ENCODE peak calls at places on chromosomes 13 and 19, in six cellular contexts. L, M, G, P, O and Y are unnamed samples.

GRCh38 chr13:52926971-52927370 is 78.5 kb upstream of the PCDH8 start:
- DNase-seq in L (no peak), M (no peak), G (no peak), P (no peak), O (no peak), Y (no peak)

GRCh38 chr13:99303863-99304521 is 3.2 kb downstream of the GPR183 start:
- DNase-seq in L (no peak), M (peak), G (no peak), P (no peak), O (no peak), Y (no peak)

GRCh38 chr19:1871140-1871597 is 7.8 kb upstream of the KLF16 start:
- DNase-seq in L (no peak), M (no peak), G (no peak), P (peak), O (no peak), Y (no peak)

GRCh38 chr13:64505511-64505910 is 2724.6 kb downstream of the PCDH9 start:
- DNase-seq in L (no peak), M (no peak), G (no peak), P (no peak), O (no peak), Y (no peak)

GRCh38 chr13:30453727-30454126 is 12.0 kb downstream of the HMGB1 start:
- DNase-seq in L (no peak), M (peak), G (no peak), P (no peak), O (no peak), Y (no peak)

GRCh38 chr19:55494172-55494761 is 6.0 kb downstream of the SSC5D start:
- DNase-seq in L (no peak), M (peak), G (no peak), P (no peak), O (no peak), Y (peak)

GRCh38 chr13:35157143-35157755 is 215.2 kb downstream of the NBEA start:
- DNase-seq in L (peak), M (peak), G (peak), P (peak), O (peak), Y (no peak)

GRCh38 chr19:44707794-44708193 is 8.8 kb downstream of the CEACAM16 start:
- DNase-seq in L (no peak), M (no peak), G (no peak), P (no peak), O (no peak), Y (no peak)

GRCh38 chr13:99228737-99229691 is 28.4 kb downstream of the UBAC2 start:
- DNase-seq in L (no peak), M (peak), G (no peak), P (peak), O (peak), Y (no peak)

GRCh38 chr13:38538412-38538811 is 148.5 kb upstream of the FREM2 start:
- DNase-seq in L (no peak), M (no peak), G (no peak), P (no peak), O (no peak), Y (no peak)

GRCh38 chr13:19927117-19927734 is 31.3 kb upstream of the ZMYM2 start:
- DNase-seq in L (peak), M (peak), G (peak), P (peak), O (no peak), Y (no peak)

GRCh38 chr13:31965361-31966066 is 66.1 kb upstream of the FRY start:
- DNase-seq in L (no peak), M (no peak), G (peak), P (no peak), O (peak), Y (no peak)

GRCh38 chr19:33383722-33384292 is 10.3 kb downstream of the CEBPG start:
- DNase-seq in L (no peak), M (no peak), G (no peak), P (no peak), O (no peak), Y (no peak)

GRCh38 chr13:83498045-83498444 is 384.2 kb downstream of the SLITRK1 start:
- DNase-seq in L (no peak), M (no peak), G (no peak), P (no peak), O (no peak), Y (no peak)

GRCh38 chr19:18697680-18698079 is 14.2 kb downstream of the CRTC1 start:
- DNase-seq in L (no peak), M (no peak), G (no peak), P (no peak), O (no peak), Y (no peak)

GRCh38 chr19:11578342-11579142 is 1.1 kb upstream of the ACP5 start:
- DNase-seq in L (no peak), M (peak), G (peak), P (peak), O (no peak), Y (peak)

GRCh38 chr13:105343134-105343806 is 1192.2 kb downstream of the EFNB2 start:
- DNase-seq in L (no peak), M (peak), G (peak), P (no peak), O (no peak), Y (no peak)

GRCh38 chr19:8490873-8491272 is 11.6 kb downstream of the PRAM1 start:
- DNase-seq in L (no peak), M (no peak), G (no peak), P (no peak), O (no peak), Y (no peak)

GRCh38 chr19:16338470-16339360 is 14.1 kb downstream of the KLF2 start:
- DNase-seq in L (peak), M (peak), G (peak), P (peak), O (peak), Y (no peak)

GRCh38 chr19:5706876-5707573 is 12.9 kb downstream of the LONP1 start:
- DNase-seq in L (no peak), M (no peak), G (no peak), P (no peak), O (no peak), Y (peak)

GRCh38 chr19:28170066-28170465 is 1042.9 kb downstream of the UQCRFS1 start:
- DNase-seq in L (no peak), M (no peak), G (no peak), P (no peak), O (no peak), Y (no peak)

GRCh38 chr13:20254076-20254475 is 22.0 kb upstream of the GJB6 start:
- DNase-seq in L (no peak), M (no peak), G (no peak), P (no peak), O (no peak), Y (no peak)

GRCh38 chr19:2239771-2240770 is 3.4 kb downstream of the SF3A2 start:
- DNase-seq in L (no peak), M (peak), G (peak), P (no peak), O (no peak), Y (peak)

GRCh38 chr19:33398361-33399060 is 25.0 kb downstream of the CEBPG start:
- DNase-seq in L (no peak), M (no peak), G (no peak), P (no peak), O (no peak), Y (no peak)

GRCh38 chr19:44993926-44994537 is 7.2 kb upstream of the RELB start:
- DNase-seq in L (no peak), M (no peak), G (no peak), P (no peak), O (no peak), Y (no peak)

GRCh38 chr13:57739791-57740190 is 108.2 kb downstream of the PCDH17 start:
- DNase-seq in L (no peak), M (no peak), G (no peak), P (no peak), O (no peak), Y (no peak)

DNA sequence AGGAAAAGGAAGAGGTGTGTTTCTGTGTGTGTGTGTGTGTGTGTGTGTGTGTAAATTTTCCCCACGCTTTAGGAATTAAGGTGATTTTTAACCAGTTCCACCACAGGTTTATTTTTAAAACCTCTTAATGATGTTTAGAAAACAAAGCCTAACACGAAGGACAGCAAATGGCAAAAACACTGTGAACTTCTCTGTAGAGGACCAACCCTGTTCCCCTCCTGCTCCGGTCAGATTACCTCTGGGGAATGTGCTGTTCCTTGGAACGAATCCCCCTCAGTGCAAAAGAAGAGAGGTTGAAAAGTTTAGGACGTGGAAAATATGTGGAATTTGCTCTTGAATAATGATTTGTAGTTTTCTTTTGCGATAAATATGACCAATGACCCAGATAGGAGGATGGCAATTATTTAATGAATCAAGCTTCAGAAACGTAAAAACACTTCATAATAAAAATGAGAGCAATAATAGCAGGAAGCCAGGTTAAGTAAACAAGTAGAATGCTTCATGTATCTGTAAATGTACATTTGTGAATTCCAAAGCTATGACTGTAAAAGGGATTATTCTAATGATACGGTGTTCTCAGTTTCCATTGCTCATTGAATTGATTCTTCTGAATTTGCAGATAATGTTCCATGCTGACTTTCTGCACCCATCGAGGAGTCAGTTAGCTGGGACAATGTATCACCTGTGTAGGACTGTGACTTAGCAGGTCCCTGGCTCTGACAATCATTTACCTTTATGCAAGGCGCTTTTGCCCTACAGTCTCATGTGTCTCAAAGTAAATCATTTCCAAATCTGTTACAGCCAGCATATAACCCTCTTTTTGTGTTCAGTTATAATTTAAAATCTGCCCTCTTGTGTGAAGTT is 266.8 kb downstream of the KLF5 start:
- DNase-seq in L (no peak), M (no peak), G (peak), P (peak), O (no peak), Y (no peak)
- TF ChIP-seq MYC in L (no peak), M (no peak), G (no peak), P (no peak), O (no peak), Y (no peak)

DNA sequence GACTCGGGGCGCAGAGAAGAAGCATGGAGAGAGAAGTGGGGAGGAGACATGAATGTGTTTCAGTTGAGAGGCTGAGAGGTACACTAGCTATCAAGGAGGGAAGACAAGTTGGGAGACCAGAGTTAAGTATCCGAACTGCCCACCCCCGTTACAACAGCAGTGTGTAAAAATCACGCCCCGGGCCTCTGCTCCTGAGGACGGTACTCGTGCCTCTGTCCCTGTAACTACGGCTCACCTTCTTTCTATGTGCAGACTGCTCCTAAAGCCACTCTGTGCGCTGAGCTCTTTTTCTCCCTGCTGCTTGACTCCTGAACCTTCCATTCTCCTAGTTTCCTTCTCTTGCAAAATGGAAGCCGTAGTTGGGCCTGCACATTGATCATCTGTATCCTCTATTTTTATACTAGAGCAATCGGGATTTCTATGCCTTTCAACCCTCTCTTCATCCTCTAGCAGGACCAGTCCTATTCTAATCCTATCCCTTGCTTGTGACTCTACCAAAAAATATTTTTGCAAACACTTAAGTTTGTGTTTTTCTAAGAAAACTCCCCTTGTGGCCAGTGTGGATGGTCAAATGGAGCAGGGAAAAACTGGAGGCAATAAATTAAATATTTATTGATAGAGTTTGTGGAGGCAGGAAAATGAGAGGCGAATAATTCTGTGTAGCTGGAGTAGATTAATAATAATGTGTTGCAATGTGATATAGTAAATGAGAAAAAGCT is 569 bp downstream of the POLR1D start:
- DNase-seq in L (no peak), M (no peak), G (peak), P (peak), O (no peak), Y (no peak)
- TF ChIP-seq MYC in L (no peak), M (no peak), G (no peak), P (no peak), O (peak), Y (no peak)

GRCh38 chr19:4012975-4013634 is 5.6 kb downstream of the PIAS4 start:
- DNase-seq in L (no peak), M (no peak), G (no peak), P (no peak), O (no peak), Y (no peak)

GRCh38 chr19:4015705-4016402 is 8.3 kb downstream of the PIAS4 start:
- DNase-seq in L (no peak), M (no peak), G (no peak), P (no peak), O (no peak), Y (no peak)

GRCh38 chr19:4013886-4014540 is 6.5 kb downstream of the PIAS4 start:
- DNase-seq in L (no peak), M (no peak), G (no peak), P (no peak), O (no peak), Y (no peak)

GRCh38 chr19:4016486-4016885 is 8.9 kb downstream of the PIAS4 start:
- DNase-seq in L (no peak), M (no peak), G (no peak), P (no peak), O (no peak), Y (no peak)

DNA sequence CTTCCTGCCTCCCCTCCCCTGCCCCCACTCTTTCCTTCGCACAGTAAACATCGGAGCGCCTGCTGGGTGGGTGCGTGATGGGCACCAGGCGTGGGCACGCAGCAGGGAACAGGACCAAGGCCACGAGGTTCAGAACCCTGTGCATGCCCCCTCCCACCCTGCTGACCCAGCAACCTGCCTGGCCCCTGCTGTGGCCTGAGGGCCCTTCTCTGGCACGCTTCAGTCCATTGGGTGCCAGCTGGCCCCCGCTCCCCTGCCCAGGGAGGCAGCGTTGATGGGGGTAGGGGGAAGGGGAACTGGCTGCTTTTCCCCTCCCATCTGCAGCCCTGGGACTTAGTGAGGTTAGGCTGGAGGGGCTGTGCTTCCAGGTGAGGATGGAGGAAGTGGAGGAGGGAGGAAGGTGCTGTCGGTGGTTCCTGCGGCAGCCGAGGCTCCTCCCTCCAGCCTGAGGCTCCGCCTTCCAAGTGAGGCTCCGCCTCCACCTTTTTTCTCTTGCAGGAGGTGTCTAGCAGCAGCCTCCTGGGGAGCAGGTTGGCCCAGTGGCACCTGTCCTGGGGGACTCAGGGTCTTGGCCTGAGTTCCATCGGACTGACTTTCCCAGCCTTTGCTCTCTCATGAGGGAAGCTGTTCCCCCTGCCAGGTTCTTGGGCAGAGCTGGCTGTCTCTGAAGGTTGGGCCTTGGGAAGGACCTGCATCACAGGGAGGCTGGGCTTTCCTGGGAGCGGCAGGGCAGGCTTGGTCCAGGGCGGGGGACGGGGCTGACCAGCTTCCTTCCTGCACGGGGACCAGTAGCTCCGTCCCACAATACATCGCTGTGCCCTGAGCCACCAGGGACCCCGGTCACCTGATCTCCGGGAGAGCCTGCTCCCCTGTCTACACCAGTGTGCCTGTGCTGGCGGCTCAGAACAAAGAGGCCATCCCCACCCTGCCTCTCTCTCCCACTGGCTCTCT is 7.3 kb downstream of the PIAS4 start:
- DNase-seq in L (no peak), M (no peak), G (no peak), P (no peak), O (no peak), Y (peak)
- TF ChIP-seq MYC in L (no peak), M (no peak), G (no peak), P (no peak), O (no peak), Y (no peak)

DNA sequence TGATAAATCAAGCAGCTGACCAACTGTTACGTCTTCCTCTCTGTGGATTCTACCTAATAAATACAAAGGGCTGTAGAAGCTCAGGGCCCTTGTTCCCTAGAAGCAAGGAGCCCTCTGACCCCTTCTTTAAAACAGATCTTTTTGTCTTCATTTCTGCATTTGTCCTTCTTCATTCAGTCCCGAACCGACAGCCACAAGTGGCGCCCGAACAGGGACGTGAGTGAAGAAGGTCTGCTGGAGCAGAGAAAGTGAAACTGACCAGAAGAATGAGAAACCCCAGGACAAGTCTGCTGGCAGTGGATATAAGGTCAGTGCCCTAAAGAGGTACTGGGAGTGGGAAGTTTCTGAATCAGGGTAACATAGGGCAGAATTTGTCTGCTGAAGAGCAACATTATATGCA is 13.1 kb downstream of the ZNF773 start:
- DNase-seq in L (no peak), M (peak), G (no peak), P (no peak), O (no peak), Y (no peak)
- TF ChIP-seq MYC in L (no peak), M (no peak), G (no peak), P (no peak), O (no peak), Y (no peak)

DNA sequence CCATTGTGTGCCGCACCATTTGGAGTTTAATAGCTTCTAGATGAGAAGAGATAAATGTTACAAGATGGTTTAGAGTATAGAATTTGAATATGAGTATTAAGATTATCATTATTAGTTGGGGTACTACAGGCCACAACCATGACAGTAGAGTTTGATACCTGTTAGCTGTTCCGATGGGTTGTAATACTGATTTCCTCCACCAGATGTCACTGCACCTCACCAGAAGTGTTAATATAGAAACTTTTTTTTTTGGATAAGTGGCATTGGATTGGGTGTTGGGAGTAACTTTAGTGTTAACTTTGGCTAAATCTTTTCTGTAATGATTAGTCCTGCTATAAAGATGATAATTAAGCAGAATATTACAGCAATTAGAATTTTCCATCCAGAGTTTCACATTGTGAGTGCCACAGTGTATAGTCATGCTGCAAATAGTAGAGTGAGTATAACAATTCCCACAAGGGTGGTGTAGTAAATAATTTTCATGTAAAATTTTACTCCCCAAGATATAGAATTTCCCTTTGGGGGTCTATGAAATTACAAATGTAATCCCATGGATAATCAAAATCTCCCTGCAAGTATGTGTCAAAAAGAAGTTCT is 56.3 kb downstream of the PSG3 start:
- DNase-seq in L (peak), M (peak), G (no peak), P (peak), O (no peak), Y (peak)
- TF ChIP-seq MYC in L (no peak), M (no peak), G (no peak), P (no peak), O (no peak), Y (no peak)

DNA sequence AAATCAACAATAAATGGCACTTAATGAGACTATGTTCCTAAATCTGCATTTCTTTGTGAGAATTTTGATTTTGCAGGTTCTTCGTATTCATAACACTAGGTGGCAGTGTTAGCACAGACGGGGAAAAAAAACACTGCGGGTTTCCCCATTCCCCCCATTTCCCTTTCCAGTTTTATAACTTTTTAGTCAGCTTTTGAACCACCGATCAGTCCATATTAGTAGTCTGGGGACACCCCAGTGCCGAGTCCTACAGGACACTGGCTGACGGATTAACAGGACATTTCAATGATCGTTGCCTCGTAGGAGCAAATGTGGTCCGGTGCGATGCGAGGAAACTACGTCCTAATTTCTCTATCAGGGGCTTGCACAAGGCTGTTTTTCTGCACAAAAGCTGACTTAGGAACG is 234.3 kb downstream of the LMO7 start:
- DNase-seq in L (peak), M (peak), G (peak), P (no peak), O (no peak), Y (peak)
- TF ChIP-seq MYC in L (no peak), M (no peak), G (no peak), P (no peak), O (no peak), Y (no peak)

GRCh38 chr19:47039239-47039874 is 9.1 kb downstream of the TMEM160 start:
- DNase-seq in L (no peak), M (no peak), G (no peak), P (no peak), O (no peak), Y (no peak)
- TF ChIP-seq MYC in L (no peak), M (no peak), G (no peak), P (no peak), O (no peak), Y (no peak)